ENCODE peak calls at places on chromosomes 4 and X, in six cellular contexts. P, D, Q, O, X and A are unnamed samples. For H3K4me1, the result is how much of the 10 kb centered on the place peaks cover.

GRCh38 chr4:168924648-168925047 is 85.4 kb downstream of the CBR4 start:
- DNase-seq in D (no peak), P (no peak), X (no peak), O (no peak), Q (no peak), A (no peak)

GRCh38 chrX:50812995-50813842 is 775 bp downstream of the SHROOM4 start:
- DNase-seq in X (peak), O (no peak), D (peak), P (peak), Q (peak), A (peak)

GRCh38 chr4:88441696-88442095 is 15.2 kb upstream of the HERC5 start:
- DNase-seq in P (no peak), X (no peak), O (no peak), Q (no peak), D (no peak), A (no peak)

GRCh38 chr4:182885738-182886077 is 31.5 kb downstream of the DCTD start:
- DNase-seq in Q (no peak), P (no peak), X (no peak), D (no peak), O (no peak), A (no peak)

GRCh38 chrX:36867143-36867542 is 141.0 kb upstream of the FAM47C start:
- DNase-seq in P (no peak), X (no peak), D (peak), Q (peak), O (peak), A (peak)

GRCh38 chr4:85747871-85748491 is 273.0 kb downstream of the ARHGAP24 start:
- DNase-seq in X (peak), Q (peak), O (no peak), D (peak), P (peak), A (peak)

GRCh38 chr4:53010320-53010719 is 148.2 kb downstream of the RASL11B start:
- DNase-seq in P (no peak), Q (no peak), D (peak), O (no peak), X (no peak), A (peak)

GRCh38 chrX:11540532-11541377 is 125.0 kb downstream of the ARHGAP6 start:
- DNase-seq in X (peak), O (no peak), P (no peak), D (no peak), Q (no peak), A (peak)

GRCh38 chr4:80173387-80173786 is 23.9 kb upstream of the PRDM8 start:
- DNase-seq in Q (no peak), X (no peak), P (no peak), O (peak), D (no peak), A (no peak)

GRCh38 chr4:34486964-34487363 is 1757.3 kb downstream of the ARAP2 start:
- DNase-seq in D (no peak), X (no peak), P (no peak), Q (no peak), O (no peak), A (no peak)

GRCh38 chr4:19309365-19309764 is 942.3 kb upstream of the SLIT2 start:
- DNase-seq in O (no peak), Q (no peak), X (no peak), P (no peak), D (peak), A (no peak)

GRCh38 chr4:6235012-6235411 is 34.6 kb upstream of the WFS1 start:
- DNase-seq in P (no peak), D (no peak), Q (no peak), O (no peak), X (no peak), A (no peak)
- H3K4me3 ChIP-seq in P (no peak), D (no peak), Q (no peak), O (no peak), X (no peak), A (no peak)

GRCh38 chr4:145732895-145733880 is 53.2 kb downstream of the C4orf51 start:
- DNase-seq in O (peak), Q (peak), D (peak), X (peak), P (peak), A (peak)
- H3K4me1 ChIP-seq in O (under half), Q (half or more), D (under half), X (half or more), P (under half), A (half or more)

DNA sequence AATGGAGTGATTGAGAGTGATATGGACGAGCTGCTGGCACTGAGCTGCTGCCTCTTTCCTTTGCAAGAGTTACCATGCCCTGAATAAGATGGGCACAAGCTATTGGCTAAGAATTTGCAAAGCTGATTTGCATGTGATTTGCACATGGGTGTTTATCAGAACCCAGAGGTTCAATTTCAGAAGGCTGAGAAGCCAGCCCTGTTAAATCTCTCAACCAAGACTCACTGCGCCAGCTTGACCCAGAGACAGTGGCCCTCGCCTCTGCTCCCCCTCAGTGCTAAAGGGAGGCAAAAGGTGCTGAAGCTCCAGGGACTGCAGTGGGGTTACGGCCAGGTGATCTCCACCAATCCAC is 701 bp downstream of the ARHGAP4 start:
- DNase-seq in Q (no peak), D (no peak), O (peak), X (no peak), P (no peak), A (no peak)
- H3K4me3 ChIP-seq in Q (no peak), D (no peak), O (peak), X (peak), P (peak), A (no peak)

DNA sequence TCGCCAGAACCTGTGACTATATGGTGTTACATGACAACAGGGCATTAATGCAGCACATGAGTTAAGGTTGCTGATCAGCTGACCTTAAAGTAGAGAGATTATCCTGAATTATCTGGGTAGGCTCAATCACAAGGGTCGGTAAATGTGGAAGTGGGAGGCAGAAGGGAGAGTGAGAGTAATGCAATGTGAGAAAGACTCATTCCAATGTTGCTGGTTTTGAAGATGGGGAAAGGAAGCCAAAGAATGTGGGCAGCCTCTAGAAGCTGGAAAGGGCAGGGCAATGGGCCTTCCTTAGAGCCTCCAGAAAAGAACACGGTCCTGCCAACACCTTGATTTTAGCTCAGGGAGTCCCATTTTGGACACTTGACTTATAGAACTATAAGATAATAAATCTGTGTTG is 67.4 kb downstream of the STX18 start:
- DNase-seq in O (no peak), D (no peak), P (no peak), X (no peak), Q (no peak), A (no peak)
- H3K4me1 ChIP-seq in O (under half), D (under half), P (under half), X (under half), Q (under half), A (under half)

GRCh38 chrX:1249101-1249887 is 19.3 kb upstream of the CSF2RA start:
- DNase-seq in X (peak), Q (peak), P (peak), O (peak), D (peak), A (peak)
- H3K4me3 ChIP-seq in X (no peak), Q (no peak), P (no peak), O (no peak), D (no peak), A (peak)

DNA sequence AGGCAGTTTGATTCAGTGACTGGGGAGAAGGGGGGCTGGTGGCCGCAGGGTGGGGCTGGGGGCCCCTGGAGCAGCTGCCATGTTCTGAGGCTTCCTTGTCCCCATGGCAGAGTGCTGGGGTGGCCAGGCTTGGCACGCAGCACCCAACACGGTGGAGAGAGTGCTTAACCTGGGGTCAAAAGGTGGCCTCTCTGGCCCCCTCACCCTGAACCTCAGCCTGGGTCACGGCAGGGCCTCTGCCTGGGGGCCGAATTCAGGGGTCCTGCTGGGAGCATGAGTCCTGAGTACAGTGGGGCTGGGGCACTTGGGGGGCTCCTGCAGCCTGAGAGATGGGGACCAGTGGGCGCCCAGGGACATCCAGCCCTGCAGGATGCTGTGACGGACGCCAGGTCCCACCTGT is 19.9 kb downstream of the FGFRL1 start:
- DNase-seq in D (no peak), X (no peak), P (no peak), O (no peak), Q (no peak), A (no peak)
- H3K4me1 ChIP-seq in D (under half), X (under half), P (under half), O (under half), Q (under half), A (half or more)

DNA sequence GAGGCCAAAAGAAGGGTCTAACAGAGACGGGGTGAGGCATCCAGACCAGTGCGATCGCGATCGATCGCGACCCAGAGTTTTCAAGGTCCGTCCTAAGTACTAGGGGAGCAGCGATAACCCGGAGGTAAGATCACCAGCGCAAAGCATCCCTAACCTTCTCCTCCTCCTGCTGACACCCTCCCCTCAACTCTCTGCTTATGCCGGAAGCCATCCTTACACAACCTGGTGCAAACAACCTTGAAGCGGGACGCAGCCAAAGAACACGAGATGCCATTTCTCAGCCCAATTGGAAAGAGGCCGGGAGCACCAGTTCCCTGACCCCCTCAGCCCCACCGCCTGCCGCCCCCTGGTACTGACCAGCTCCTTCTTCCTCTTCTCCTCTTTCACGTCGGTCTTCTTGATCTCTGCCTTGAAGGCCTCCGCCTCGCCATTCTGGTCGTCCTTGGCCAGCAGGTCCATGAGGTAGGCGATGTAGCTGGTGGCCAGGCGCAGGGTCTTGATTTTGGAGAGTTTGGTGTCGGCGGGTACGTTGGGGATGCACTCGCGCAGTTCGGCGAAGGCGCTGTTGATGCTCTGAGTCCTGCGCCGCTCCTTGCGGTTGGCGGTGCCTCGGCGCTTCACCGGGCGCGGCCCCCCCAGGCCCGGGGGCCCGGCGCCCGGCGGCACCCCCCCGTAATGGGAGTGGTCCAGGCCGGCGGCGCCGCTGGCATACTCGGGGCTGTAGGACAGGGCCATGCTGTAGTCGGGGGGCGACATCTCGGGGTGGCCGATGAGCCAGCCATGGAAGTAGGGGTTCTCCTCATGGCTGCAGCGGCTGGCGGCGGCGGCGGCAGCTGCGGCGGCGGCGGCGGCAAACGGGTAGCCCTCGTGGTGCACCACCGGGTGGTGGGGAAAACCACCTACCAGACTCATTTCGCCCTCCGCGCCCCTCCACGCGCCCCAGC is 1.4 kb downstream of the HAND2 start:
- DNase-seq in X (no peak), P (no peak), Q (no peak), O (no peak), D (no peak), A (no peak)
- H3K4me3 ChIP-seq in X (peak), P (peak), Q (peak), O (no peak), D (peak), A (peak)

DNA sequence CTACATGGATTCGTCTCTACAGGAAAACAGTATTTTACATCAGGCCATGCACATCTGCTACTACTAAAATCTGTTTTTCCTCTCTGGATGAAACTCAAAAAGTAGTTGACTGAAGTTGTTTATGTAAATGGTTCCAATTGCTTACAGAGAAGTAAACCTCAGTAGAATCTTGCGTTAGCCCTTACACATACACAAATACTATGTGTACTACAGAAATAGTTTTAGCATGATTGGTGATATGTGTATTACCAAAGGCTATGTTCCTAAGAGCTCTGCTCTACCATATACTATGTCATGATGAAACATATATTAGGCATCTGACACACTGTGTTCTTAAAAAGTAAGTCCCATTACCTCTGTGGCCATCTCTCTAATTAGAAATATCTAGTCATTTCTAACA is 64.7 kb downstream of the PRSS12 start:
- DNase-seq in Q (no peak), X (no peak), D (no peak), P (no peak), O (no peak), A (no peak)
- H3K4me1 ChIP-seq in Q (under half), X (under half), D (under half), P (under half), O (under half), A (under half)